ENCODE peak calls at places on chromosomes 6 and 20, in eight cellular contexts. One of them, this sample, is unnamed.

GRCh38 chr6:110329729-110330436 is 28.3 kb downstream of the METTL24 start:
- DNase-seq in HT1080: peak; percentile 6
- DNase-seq in A549: no peak
- DNase-seq in GM04503: no peak
- DNase-seq in K562: no peak
- DNase-seq in WTC11: no peak
- DNase-seq in MG63: no peak
- DNase-seq in CD4-positive, alpha-beta memory T cell: no peak
- DNase-seq in this sample: no peak

GRCh38 chr6:122066200-122066599 is 333.3 kb upstream of the HSF2 start:
- DNase-seq in HT1080: no peak
- DNase-seq in CD4-positive, alpha-beta memory T cell: no peak
- DNase-seq in WTC11: no peak
- DNase-seq in GM04503: no peak
- DNase-seq in A549: no peak
- DNase-seq in K562: no peak
- DNase-seq in MG63: no peak
- DNase-seq in this sample: no peak

GRCh38 chr20:37543828-37544227 is 16.2 kb upstream of the BLCAP start:
- DNase-seq in CD4-positive, alpha-beta memory T cell: no peak
- DNase-seq in WTC11: no peak
- DNase-seq in HT1080: peak; percentile 23
- DNase-seq in MG63: no peak
- DNase-seq in K562: no peak
- DNase-seq in GM04503: no peak
- DNase-seq in A549: peak; percentile 51
- DNase-seq in this sample: no peak

GRCh38 chr20:15380770-15381169 is 1043.4 kb upstream of the FLRT3 start:
- DNase-seq in K562: no peak
- DNase-seq in CD4-positive, alpha-beta memory T cell: no peak
- DNase-seq in A549: no peak
- DNase-seq in MG63: no peak
- DNase-seq in WTC11: no peak
- DNase-seq in HT1080: no peak
- DNase-seq in GM04503: no peak
- DNase-seq in this sample: no peak

GRCh38 chr20:38550274-38550673 is 30.7 kb upstream of the ADIG start:
- DNase-seq in MG63: no peak
- DNase-seq in CD4-positive, alpha-beta memory T cell: no peak
- DNase-seq in WTC11: no peak
- DNase-seq in K562: no peak
- DNase-seq in GM04503: no peak
- DNase-seq in A549: peak; percentile 25
- DNase-seq in HT1080: peak; percentile 4
- DNase-seq in this sample: no peak

GRCh38 chr6:169292340-169293124 is 38.9 kb upstream of the THBS2 start:
- DNase-seq in MG63: peak; percentile 60
- DNase-seq in WTC11: no peak
- DNase-seq in A549: peak; percentile 70
- DNase-seq in CD4-positive, alpha-beta memory T cell: no peak
- DNase-seq in HT1080: peak; percentile 91
- DNase-seq in GM04503: peak; percentile 88
- DNase-seq in K562: peak; percentile 19
- DNase-seq in this sample: peak; percentile 69

GRCh38 chr6:75268121-75268987 is 16.2 kb downstream of the TMEM30A start:
- DNase-seq in MG63: no peak
- DNase-seq in WTC11: no peak
- DNase-seq in HT1080: peak; percentile 29
- DNase-seq in CD4-positive, alpha-beta memory T cell: no peak
- DNase-seq in K562: no peak
- DNase-seq in GM04503: no peak
- DNase-seq in A549: no peak
- DNase-seq in this sample: no peak

GRCh38 chr6:151627689-151628444 is 134.1 kb downstream of the CCDC170 start:
- DNase-seq in WTC11: no peak
- DNase-seq in CD4-positive, alpha-beta memory T cell: no peak
- DNase-seq in MG63: no peak
- DNase-seq in K562: no peak
- DNase-seq in A549: no peak
- DNase-seq in GM04503: no peak
- DNase-seq in HT1080: peak; percentile 58
- DNase-seq in this sample: no peak

GRCh38 chr6:161557333-161558107 is 283.7 kb upstream of the AGPAT4 start:
- DNase-seq in WTC11: no peak
- DNase-seq in GM04503: no peak
- DNase-seq in HT1080: no peak
- DNase-seq in CD4-positive, alpha-beta memory T cell: no peak
- DNase-seq in MG63: no peak
- DNase-seq in A549: no peak
- DNase-seq in K562: peak; percentile 9
- DNase-seq in this sample: no peak